ENCODE peak calls at places on chromosomes 16 and 17, in seven cellular contexts. One of them, this sample, is unnamed.

GRCh38 chr17:36534117-36534880 is at the start of gene MYO19:
- DNase-seq in neural crest cell: peak; percentile 44
- DNase-seq in fibroblast of villous mesenchyme: peak; percentile 44
- DNase-seq in cardiac fibroblast: peak; percentile 57
- DNase-seq in AG09309: no peak
- DNase-seq in glutamatergic neuron: peak; percentile 73
- DNase-seq in vagina: no peak
- DNase-seq in this sample: peak; percentile 66

GRCh38 chr17:81165246-81166032 is at the start of gene PVALEF:
- DNase-seq in cardiac fibroblast: no peak
- DNase-seq in glutamatergic neuron: peak; percentile 75
- DNase-seq in vagina: no peak
- DNase-seq in fibroblast of villous mesenchyme: no peak
- DNase-seq in neural crest cell: peak; percentile 49
- DNase-seq in AG09309: no peak
- DNase-seq in this sample: no peak

GRCh38 chr16:84518804-84519341 is 14.4 kb upstream of the MEAK7 start:
- DNase-seq in vagina: no peak
- DNase-seq in AG09309: no peak
- DNase-seq in cardiac fibroblast: no peak
- DNase-seq in neural crest cell: no peak
- DNase-seq in glutamatergic neuron: no peak
- DNase-seq in fibroblast of villous mesenchyme: no peak
- DNase-seq in this sample: no peak

GRCh38 chr17:32335647-32336046 is 6.3 kb downstream of the C17orf75 start:
- DNase-seq in neural crest cell: no peak
- DNase-seq in glutamatergic neuron: no peak
- DNase-seq in cardiac fibroblast: peak; percentile 86
- DNase-seq in vagina: no peak
- DNase-seq in fibroblast of villous mesenchyme: no peak
- DNase-seq in AG09309: peak; percentile 79
- DNase-seq in this sample: no peak

GRCh38 chr17:48290378-48290777 is 139.6 kb downstream of the SKAP1 start:
- DNase-seq in AG09309: no peak
- DNase-seq in neural crest cell: no peak
- DNase-seq in fibroblast of villous mesenchyme: no peak
- DNase-seq in cardiac fibroblast: no peak
- DNase-seq in vagina: no peak
- DNase-seq in glutamatergic neuron: no peak
- DNase-seq in this sample: no peak

GRCh38 chr16:85445779-85446222 is 167.3 kb upstream of the GSE1 start:
- DNase-seq in glutamatergic neuron: no peak
- DNase-seq in vagina: no peak
- DNase-seq in AG09309: no peak
- DNase-seq in cardiac fibroblast: no peak
- DNase-seq in fibroblast of villous mesenchyme: no peak
- DNase-seq in neural crest cell: no peak
- DNase-seq in this sample: no peak

GRCh38 chr17:76414334-76415295 is 30.2 kb downstream of the SPHK1 start:
- DNase-seq in cardiac fibroblast: peak; percentile 10
- DNase-seq in vagina: peak; percentile 91
- DNase-seq in AG09309: no peak
- DNase-seq in fibroblast of villous mesenchyme: peak; percentile 71
- DNase-seq in neural crest cell: no peak
- DNase-seq in glutamatergic neuron: peak; percentile 89
- DNase-seq in this sample: peak; percentile 81

GRCh38 chr17:17693955-17694228 is 12.6 kb downstream of the RAI1 start:
- DNase-seq in cardiac fibroblast: no peak
- DNase-seq in neural crest cell: no peak
- DNase-seq in AG09309: no peak
- DNase-seq in fibroblast of villous mesenchyme: no peak
- DNase-seq in glutamatergic neuron: no peak
- DNase-seq in vagina: no peak
- DNase-seq in this sample: no peak

GRCh38 chr17:68197091-68197996 is 50.5 kb upstream of the AMZ2 start:
- DNase-seq in vagina: no peak
- DNase-seq in AG09309: no peak
- DNase-seq in neural crest cell: no peak
- DNase-seq in glutamatergic neuron: peak; percentile 69
- DNase-seq in fibroblast of villous mesenchyme: no peak
- DNase-seq in cardiac fibroblast: no peak
- DNase-seq in this sample: no peak

GRCh38 chr17:34892864-34893263 is 68.4 kb downstream of the CCT6B start:
- DNase-seq in fibroblast of villous mesenchyme: no peak
- DNase-seq in cardiac fibroblast: no peak
- DNase-seq in AG09309: no peak
- DNase-seq in neural crest cell: peak; percentile 39
- DNase-seq in glutamatergic neuron: peak; percentile 81
- DNase-seq in vagina: no peak
- DNase-seq in this sample: peak; percentile 14

GRCh38 chr17:74212913-74213791 is at the start of gene TTYH2:
- DNase-seq in glutamatergic neuron: peak; percentile 86
- DNase-seq in vagina: no peak
- DNase-seq in AG09309: no peak
- DNase-seq in cardiac fibroblast: peak; percentile 85
- DNase-seq in fibroblast of villous mesenchyme: peak; percentile 88
- DNase-seq in neural crest cell: peak; percentile 66
- DNase-seq in this sample: peak; percentile 90
- TF ChIP-seq CTCF in glutamatergic neuron: no peak
- TF ChIP-seq CTCF in vagina: peak; percentile 21
- TF ChIP-seq CTCF in AG09309: peak; percentile 30
- TF ChIP-seq CTCF in cardiac fibroblast: peak; percentile 52
- TF ChIP-seq CTCF in fibroblast of villous mesenchyme: peak; percentile 39
- TF ChIP-seq CTCF in neural crest cell: peak; percentile 52
- TF ChIP-seq CTCF in this sample: peak; percentile 47

GRCh38 chr17:8588877-8589276 is 41.6 kb downstream of the MYH10 start:
- DNase-seq in AG09309: no peak
- DNase-seq in cardiac fibroblast: no peak
- DNase-seq in glutamatergic neuron: no peak
- DNase-seq in neural crest cell: no peak
- DNase-seq in vagina: no peak
- DNase-seq in fibroblast of villous mesenchyme: no peak
- DNase-seq in this sample: no peak

GRCh38 chr17:8586766-8587165 is 43.8 kb downstream of the MYH10 start:
- DNase-seq in AG09309: no peak
- DNase-seq in fibroblast of villous mesenchyme: no peak
- DNase-seq in vagina: no peak
- DNase-seq in cardiac fibroblast: no peak
- DNase-seq in neural crest cell: no peak
- DNase-seq in glutamatergic neuron: no peak
- DNase-seq in this sample: no peak

GRCh38 chr17:8581002-8581658 is 49.4 kb downstream of the MYH10 start:
- DNase-seq in glutamatergic neuron: no peak
- DNase-seq in cardiac fibroblast: no peak
- DNase-seq in AG09309: no peak
- DNase-seq in neural crest cell: no peak
- DNase-seq in vagina: no peak
- DNase-seq in fibroblast of villous mesenchyme: no peak
- DNase-seq in this sample: no peak

GRCh38 chr17:8583954-8584353 is 46.6 kb downstream of the MYH10 start:
- DNase-seq in fibroblast of villous mesenchyme: no peak
- DNase-seq in AG09309: no peak
- DNase-seq in glutamatergic neuron: no peak
- DNase-seq in cardiac fibroblast: no peak
- DNase-seq in vagina: no peak
- DNase-seq in neural crest cell: no peak
- DNase-seq in this sample: no peak

GRCh38 chr17:8585911-8586310 is 44.6 kb downstream of the MYH10 start:
- DNase-seq in neural crest cell: no peak
- DNase-seq in cardiac fibroblast: no peak
- DNase-seq in glutamatergic neuron: no peak
- DNase-seq in vagina: no peak
- DNase-seq in fibroblast of villous mesenchyme: no peak
- DNase-seq in AG09309: no peak
- DNase-seq in this sample: no peak
- TF ChIP-seq CTCF in neural crest cell: no peak
- TF ChIP-seq CTCF in cardiac fibroblast: no peak
- TF ChIP-seq CTCF in glutamatergic neuron: no peak
- TF ChIP-seq CTCF in vagina: no peak
- TF ChIP-seq CTCF in fibroblast of villous mesenchyme: no peak
- TF ChIP-seq CTCF in AG09309: no peak
- TF ChIP-seq CTCF in this sample: no peak

DNA sequence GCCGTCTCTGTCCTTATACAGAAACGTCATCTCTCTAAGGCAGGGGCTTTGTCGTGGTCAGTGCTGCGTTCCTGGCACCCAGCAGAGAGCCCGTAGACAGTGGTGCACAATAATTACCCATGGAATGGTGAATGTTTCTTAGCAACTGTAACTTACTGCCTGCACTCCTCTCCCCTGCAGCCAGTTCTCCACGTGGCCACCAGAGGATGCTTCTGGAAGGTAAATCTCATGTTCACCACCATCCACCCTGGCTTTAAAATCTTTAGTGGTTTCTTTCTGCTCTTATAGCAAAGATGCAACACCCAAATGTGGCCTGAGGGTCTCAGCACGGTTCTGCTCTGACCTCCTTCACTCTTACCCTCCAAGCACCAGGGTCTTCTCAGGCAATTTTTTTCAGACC is 150.8 kb downstream of the GRIN2A start:
- DNase-seq in glutamatergic neuron: no peak
- DNase-seq in neural crest cell: no peak
- DNase-seq in vagina: no peak
- DNase-seq in AG09309: no peak
- DNase-seq in cardiac fibroblast: no peak
- DNase-seq in fibroblast of villous mesenchyme: peak; percentile 17
- DNase-seq in this sample: no peak
- TF ChIP-seq CTCF in glutamatergic neuron: no peak
- TF ChIP-seq CTCF in neural crest cell: no peak
- TF ChIP-seq CTCF in vagina: no peak
- TF ChIP-seq CTCF in AG09309: peak; percentile 45
- TF ChIP-seq CTCF in cardiac fibroblast: no peak
- TF ChIP-seq CTCF in fibroblast of villous mesenchyme: peak; percentile 49
- TF ChIP-seq CTCF in this sample: no peak

GRCh38 chr16:21704733-21705132 is 41.0 kb downstream of the OTOA start:
- DNase-seq in vagina: no peak
- DNase-seq in neural crest cell: no peak
- DNase-seq in cardiac fibroblast: no peak
- DNase-seq in AG09309: no peak
- DNase-seq in glutamatergic neuron: no peak
- DNase-seq in fibroblast of villous mesenchyme: no peak
- DNase-seq in this sample: no peak

GRCh38 chr16:21703156-21703555 is 39.4 kb downstream of the OTOA start:
- DNase-seq in AG09309: no peak
- DNase-seq in cardiac fibroblast: no peak
- DNase-seq in vagina: no peak
- DNase-seq in fibroblast of villous mesenchyme: no peak
- DNase-seq in glutamatergic neuron: no peak
- DNase-seq in neural crest cell: no peak
- DNase-seq in this sample: no peak

GRCh38 chr16:21702259-21702658 is 38.5 kb downstream of the OTOA start:
- DNase-seq in AG09309: no peak
- DNase-seq in vagina: no peak
- DNase-seq in fibroblast of villous mesenchyme: no peak
- DNase-seq in cardiac fibroblast: no peak
- DNase-seq in glutamatergic neuron: no peak
- DNase-seq in neural crest cell: no peak
- DNase-seq in this sample: no peak

GRCh38 chr16:21703589-21704174 is 39.9 kb downstream of the OTOA start:
- DNase-seq in fibroblast of villous mesenchyme: no peak
- DNase-seq in glutamatergic neuron: no peak
- DNase-seq in AG09309: no peak
- DNase-seq in cardiac fibroblast: no peak
- DNase-seq in vagina: no peak
- DNase-seq in neural crest cell: no peak
- DNase-seq in this sample: no peak

DNA sequence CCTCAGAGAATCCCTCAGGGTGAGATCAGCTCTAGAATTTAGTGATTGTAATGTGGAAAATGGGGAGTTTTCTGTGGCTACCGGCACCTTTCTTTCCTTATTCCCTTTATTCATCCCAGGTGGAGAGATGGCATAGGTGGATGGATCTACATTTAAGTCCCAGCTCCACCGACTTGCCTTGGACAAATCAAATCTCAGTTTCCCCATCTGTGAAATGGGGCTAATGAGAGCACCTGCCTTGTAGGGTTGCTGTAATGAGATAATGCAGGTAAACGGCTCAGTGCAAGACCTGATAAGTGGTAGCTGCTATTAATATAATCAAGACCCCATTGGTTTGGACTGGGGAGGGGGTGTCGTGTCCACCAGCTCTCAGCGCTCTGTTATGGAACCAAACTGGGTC is 40.5 kb downstream of the OTOA start:
- DNase-seq in fibroblast of villous mesenchyme: no peak
- DNase-seq in cardiac fibroblast: no peak
- DNase-seq in glutamatergic neuron: no peak
- DNase-seq in neural crest cell: no peak
- DNase-seq in vagina: no peak
- DNase-seq in AG09309: no peak
- DNase-seq in this sample: no peak
- TF ChIP-seq CTCF in fibroblast of villous mesenchyme: no peak
- TF ChIP-seq CTCF in cardiac fibroblast: no peak
- TF ChIP-seq CTCF in glutamatergic neuron: no peak
- TF ChIP-seq CTCF in neural crest cell: no peak
- TF ChIP-seq CTCF in vagina: no peak
- TF ChIP-seq CTCF in AG09309: no peak
- TF ChIP-seq CTCF in this sample: no peak